ENCODE peak calls at places on chromosomes 13 and 19, in ten cellular contexts. G is neural progenitor cell; Y is neural crest cell; V is hepatocyte; P is CD8-positive, alpha-beta T cell; K is AG10803; A is HCT116; O is H1; R is OCI-LY7; I is body of pancreas. U is an unnamed sample.

GRCh38 chr19:48806818-48807589 is 3.8 kb downstream of the BCAT2 start:
- DNase-seq in A (no peak), K (peak), P (no peak), G (peak), Y (no peak), V (peak), I (peak), O (no peak), R (peak), U (no peak)

GRCh38 chr19:4456843-4457653 is 546 bp downstream of the UBXN6 start:
- DNase-seq in V (peak), A (no peak), I (no peak), P (no peak), G (peak), Y (peak), K (peak), O (peak), R (peak), U (no peak)

GRCh38 chr19:6802336-6803035 is 30.0 kb downstream of the VAV1 start:
- DNase-seq in P (peak), V (no peak), I (peak), R (peak), K (no peak), A (peak), O (no peak), G (peak), Y (no peak), U (peak)

GRCh38 chr13:82698383-82698782 is 1183.9 kb downstream of the SLITRK1 start:
- DNase-seq in K (no peak), A (no peak), Y (no peak), P (no peak), I (no peak), V (no peak), R (no peak), O (no peak), G (no peak), U (no peak)

GRCh38 chr19:8304841-8305621 is 3.1 kb downstream of the CD320 start:
- DNase-seq in I (peak), O (no peak), G (peak), P (no peak), R (peak), Y (peak), K (no peak), V (peak), A (peak), U (peak)

GRCh38 chr19:49689133-49690072 is at the start of gene ADM5:
- DNase-seq in G (peak), A (no peak), Y (no peak), I (peak), R (no peak), K (no peak), O (no peak), P (peak), V (peak), U (no peak)

GRCh38 chr19:19659646-19660245 is 3.7 kb downstream of the ATP13A1 start:
- DNase-seq in P (no peak), V (no peak), G (no peak), K (no peak), I (no peak), O (no peak), Y (no peak), A (no peak), R (no peak), U (no peak)

GRCh38 chr13:76758257-76758656 is 127.9 kb downstream of the KCTD12 start:
- DNase-seq in V (no peak), A (no peak), Y (no peak), G (no peak), K (no peak), O (no peak), P (no peak), R (no peak), I (no peak), U (no peak)

GRCh38 chr13:103036268-103036667 is 29.9 kb downstream of the SLC10A2 start:
- DNase-seq in I (no peak), A (no peak), G (no peak), V (no peak), K (no peak), P (no peak), R (no peak), O (no peak), Y (no peak), U (no peak)

GRCh38 chr13:45747071-45747470 is 45.0 kb downstream of the CBY2 start:
- DNase-seq in G (no peak), R (no peak), K (no peak), I (no peak), P (no peak), A (no peak), V (no peak), Y (no peak), O (no peak), U (no peak)

GRCh38 chr13:55000844-55001243 is 1972.2 kb downstream of the OLFM4 start:
- DNase-seq in K (no peak), A (no peak), Y (no peak), O (no peak), R (no peak), G (no peak), P (no peak), V (no peak), I (no peak), U (no peak)

GRCh38 chr19:10183926-10184325 is 10.8 kb downstream of the DNMT1 start:
- DNase-seq in R (no peak), O (no peak), G (no peak), K (no peak), P (no peak), V (no peak), A (no peak), I (no peak), Y (no peak), U (no peak)

DNA sequence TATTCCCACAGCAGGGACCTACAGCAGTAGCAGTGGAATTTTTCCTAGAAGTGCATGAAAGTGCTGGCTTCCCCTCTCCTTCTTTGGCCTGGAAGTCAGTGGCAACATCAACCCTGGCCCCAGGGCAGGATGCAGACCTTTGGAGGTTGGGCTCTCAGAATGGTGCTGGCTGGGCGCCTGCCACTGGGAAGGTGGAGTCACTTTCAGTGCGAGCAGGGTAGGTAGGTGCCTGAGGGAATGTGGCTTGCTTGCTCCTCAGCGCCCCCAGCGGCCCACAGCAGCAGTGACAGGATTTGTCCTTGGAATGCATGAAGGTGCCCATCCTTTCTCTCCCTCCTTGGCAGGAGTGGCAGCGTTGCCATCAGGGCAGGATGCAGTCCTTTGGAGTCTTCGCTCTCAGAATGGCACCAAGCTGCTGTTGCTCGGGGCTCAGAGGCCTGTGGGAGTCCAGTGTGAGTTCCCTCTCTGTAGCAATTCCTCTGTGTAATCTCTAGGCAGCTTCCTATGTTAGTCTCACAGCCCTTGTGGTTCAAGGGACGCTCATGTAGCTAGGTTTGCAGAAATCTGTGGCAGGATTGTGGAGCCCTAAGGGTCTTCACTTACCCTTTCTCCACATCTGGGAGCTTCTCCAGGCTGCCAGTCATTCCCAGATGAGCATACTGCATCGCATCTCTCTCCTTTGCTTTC is 354.4 kb upstream of the DACH1 start:
- DNase-seq in G (peak), V (peak), K (no peak), Y (peak), I (peak), A (peak), R (peak), O (peak), P (no peak), U (no peak)
- TF ChIP-seq CTCF in G (peak), V (peak), K (peak), Y (peak), I (peak), A (peak), R (peak), O (peak), P (no peak), U (no peak)

GRCh38 chr13:39602614-39603366 is at the start of gene LHFPL6:
- DNase-seq in O (peak), G (peak), P (peak), R (peak), K (peak), I (peak), V (peak), A (no peak), Y (peak), U (peak)
- TF ChIP-seq CTCF in O (peak), G (peak), P (no peak), R (no peak), K (peak), I (peak), V (peak), A (peak), Y (peak), U (no peak)

GRCh38 chr19:15252398-15253018 is 20.3 kb upstream of the EPHX3 start:
- DNase-seq in G (peak), O (no peak), V (no peak), K (peak), A (no peak), Y (peak), P (no peak), R (no peak), I (no peak), U (no peak)
- TF ChIP-seq CTCF in G (peak), O (peak), V (peak), K (peak), A (peak), Y (peak), P (no peak), R (peak), I (peak), U (no peak)

DNA sequence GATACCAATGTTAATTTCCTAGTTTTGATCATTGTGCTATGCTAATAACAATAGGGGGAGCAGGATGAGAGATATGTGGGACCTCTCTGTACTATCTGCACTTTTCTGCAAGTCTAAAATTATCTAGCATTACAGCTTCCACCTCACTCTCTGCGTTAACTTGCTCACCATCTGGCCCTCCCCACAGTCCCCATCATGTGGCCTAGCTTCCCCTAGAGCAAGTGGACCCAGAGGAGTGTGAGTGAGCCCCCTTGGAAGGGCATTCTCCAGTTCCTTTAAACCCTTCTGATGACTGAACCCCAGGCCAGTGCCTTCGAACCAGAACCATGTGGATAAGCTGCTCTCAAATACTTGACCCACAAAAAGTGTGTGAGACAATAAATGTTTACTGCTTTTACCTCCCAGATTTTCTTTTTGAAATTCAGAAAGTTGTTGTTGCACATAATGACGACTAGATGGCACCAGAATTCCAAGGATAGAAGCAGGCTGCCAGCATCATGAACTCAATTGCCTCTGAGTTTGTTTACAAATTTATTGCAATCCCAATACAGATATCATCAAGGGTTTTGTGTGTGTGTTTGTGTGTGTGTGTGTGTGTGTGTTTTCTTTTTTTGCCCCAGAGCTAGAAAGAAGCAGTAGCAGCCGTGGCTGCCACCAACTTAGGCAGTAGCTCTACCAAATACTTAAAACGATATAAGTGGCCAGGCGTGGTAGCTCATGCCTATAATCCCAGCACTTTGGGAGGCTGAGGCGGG is 49.0 kb upstream of the ZNF780A start:
- DNase-seq in Y (no peak), R (peak), O (no peak), G (peak), V (peak), P (peak), A (peak), K (peak), I (peak), U (no peak)
- TF ChIP-seq CTCF in Y (peak), R (peak), O (peak), G (peak), V (peak), P (peak), A (peak), K (peak), I (peak), U (no peak)

GRCh38 chr13:48296528-48296927 is 7.0 kb upstream of the RB1 start:
- DNase-seq in K (no peak), I (no peak), R (no peak), G (no peak), Y (no peak), A (no peak), V (no peak), P (no peak), O (no peak), U (no peak)
- TF ChIP-seq CTCF in K (no peak), I (no peak), R (no peak), G (no peak), Y (no peak), A (no peak), V (no peak), P (no peak), O (no peak), U (no peak)

U was measured in activated B cell treated with CpG ODN at 0.5 μM for 24 hours.